ENCODE peak calls at places on chromosomes 7 and 10, in four cellular contexts. One of them, this sample, is unnamed. For H3K9me3, the result is how much of the 10 kb centered on the place peaks cover.

GRCh38 chr10:22693371-22693784 is 21.0 kb downstream of the PIP4K2A start:
- DNase-seq in spleen: no peak
- DNase-seq in adrenal gland: peak
- DNase-seq in AG04450: no peak
- DNase-seq in this sample: no peak

GRCh38 chr7:84073476-84073875 is 121.1 kb downstream of the SEMA3A start:
- DNase-seq in spleen: no peak
- DNase-seq in adrenal gland: no peak
- DNase-seq in AG04450: no peak
- DNase-seq in this sample: no peak

GRCh38 chr10:128007971-128008370 is 101.1 kb downstream of the PTPRE start:
- DNase-seq in spleen: no peak
- DNase-seq in adrenal gland: no peak
- DNase-seq in AG04450: no peak
- DNase-seq in this sample: no peak

GRCh38 chr7:96303686-96304443 is 18.0 kb downstream of the SLC25A13 start:
- DNase-seq in spleen: no peak
- DNase-seq in adrenal gland: no peak
- DNase-seq in AG04450: no peak
- DNase-seq in this sample: no peak

GRCh38 chr10:132363921-132364593 is 32.1 kb downstream of the LRRC27 start:
- DNase-seq in spleen: peak
- DNase-seq in adrenal gland: no peak
- DNase-seq in AG04450: peak
- DNase-seq in this sample: no peak

GRCh38 chr10:35421553-35422178 is 85.4 kb downstream of the CCNY start:
- DNase-seq in spleen: no peak
- DNase-seq in adrenal gland: peak
- DNase-seq in AG04450: peak
- DNase-seq in this sample: no peak

GRCh38 chr7:100649826-100650565 is 6.3 kb downstream of the ACTL6B start:
- DNase-seq in spleen: no peak
- DNase-seq in adrenal gland: no peak
- DNase-seq in AG04450: no peak
- DNase-seq in this sample: no peak

GRCh38 chr7:94970085-94970576 is 62.7 kb downstream of the PPP1R9A start:
- DNase-seq in spleen: no peak
- DNase-seq in adrenal gland: no peak
- DNase-seq in AG04450: no peak
- DNase-seq in this sample: no peak

GRCh38 chr7:16268821-16269768 is 152.2 kb downstream of the CRPPA start:
- DNase-seq in spleen: no peak
- DNase-seq in adrenal gland: no peak
- DNase-seq in AG04450: peak
- DNase-seq in this sample: no peak

GRCh38 chr10:23535381-23535780 is 96.5 kb downstream of the OTUD1 start:
- DNase-seq in spleen: no peak
- DNase-seq in adrenal gland: no peak
- DNase-seq in AG04450: no peak
- DNase-seq in this sample: no peak

GRCh38 chr10:125123363-125124113 is 36.8 kb downstream of the CTBP2 start:
- DNase-seq in spleen: peak
- DNase-seq in adrenal gland: peak
- DNase-seq in AG04450: no peak
- DNase-seq in this sample: peak

GRCh38 chr10:74967850-74968620 is 141.6 kb downstream of the KAT6B start:
- DNase-seq in spleen: no peak
- DNase-seq in adrenal gland: no peak
- DNase-seq in AG04450: no peak
- DNase-seq in this sample: no peak

GRCh38 chr7:130441408-130441854 is 615 bp upstream of the CEP41 start:
- DNase-seq in spleen: no peak
- DNase-seq in adrenal gland: no peak
- DNase-seq in AG04450: no peak
- DNase-seq in this sample: no peak

GRCh38 chr10:78664929-78665525 is 403.7 kb upstream of the ZMIZ1 start:
- DNase-seq in spleen: no peak
- DNase-seq in adrenal gland: peak
- DNase-seq in AG04450: no peak
- DNase-seq in this sample: no peak

GRCh38 chr7:51067757-51068156 is 248.9 kb downstream of the COBL start:
- DNase-seq in spleen: no peak
- DNase-seq in adrenal gland: peak
- DNase-seq in AG04450: peak
- DNase-seq in this sample: peak

GRCh38 chr7:2507208-2507916 is 12.2 kb upstream of the LFNG start:
- DNase-seq in spleen: peak
- DNase-seq in adrenal gland: no peak
- DNase-seq in AG04450: no peak
- DNase-seq in this sample: no peak

GRCh38 chr10:95663496-95663895 is 7.0 kb upstream of the ALDH18A1 start:
- DNase-seq in spleen: no peak
- DNase-seq in adrenal gland: no peak
- DNase-seq in AG04450: no peak
- DNase-seq in this sample: no peak

GRCh38 chr10:119608316-119609155 is 11.8 kb upstream of the TIAL1 start:
- DNase-seq in spleen: peak
- DNase-seq in adrenal gland: peak
- DNase-seq in AG04450: no peak
- DNase-seq in this sample: peak

GRCh38 chr7:139821349-139822115 is 7.5 kb upstream of the TBXAS1 start:
- DNase-seq in spleen: no peak
- DNase-seq in adrenal gland: no peak
- DNase-seq in AG04450: no peak
- DNase-seq in this sample: no peak

GRCh38 chr10:58177362-58177947 is 90.2 kb downstream of the IPMK start:
- DNase-seq in spleen: no peak
- DNase-seq in adrenal gland: no peak
- DNase-seq in AG04450: no peak
- DNase-seq in this sample: no peak

GRCh38 chr7:100603697-100604077 is 1.5 kb downstream of the PCOLCE start:
- DNase-seq in spleen: no peak
- DNase-seq in adrenal gland: no peak
- DNase-seq in AG04450: no peak
- DNase-seq in this sample: no peak

DNA sequence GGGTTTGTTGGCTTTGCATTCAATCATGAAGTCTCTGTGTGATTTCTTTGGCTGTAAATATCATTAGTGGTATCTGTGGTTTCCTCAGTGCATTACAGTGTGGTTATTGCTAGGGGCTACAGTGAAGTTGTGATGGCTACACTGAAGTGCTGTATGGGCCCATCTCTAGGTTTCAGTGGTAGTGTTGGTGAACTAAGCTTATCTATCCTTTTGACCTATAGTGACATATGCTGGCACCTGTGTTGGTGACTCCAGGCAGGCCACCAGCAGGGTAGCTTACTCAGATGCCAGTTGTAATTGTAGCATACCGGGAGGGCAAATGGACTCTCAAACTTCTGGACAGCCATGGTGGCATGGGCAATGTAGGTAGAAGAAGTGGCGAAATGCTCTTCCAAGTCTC is 219.0 kb downstream of the ANKRD30A start:
- DNase-seq in spleen: no peak
- DNase-seq in adrenal gland: no peak
- DNase-seq in AG04450: no peak
- DNase-seq in this sample: no peak
- H3K9me3 ChIP-seq in spleen: half or more
- H3K9me3 ChIP-seq in adrenal gland: under half
- H3K9me3 ChIP-seq in AG04450: under half
- H3K9me3 ChIP-seq in this sample: under half

GRCh38 chr7:138282997-138283396 is 177.1 kb upstream of the TRIM24 start:
- DNase-seq in spleen: no peak
- DNase-seq in adrenal gland: no peak
- DNase-seq in AG04450: no peak
- DNase-seq in this sample: no peak
- H3K9me3 ChIP-seq in spleen: under half
- H3K9me3 ChIP-seq in adrenal gland: under half
- H3K9me3 ChIP-seq in AG04450: under half
- H3K9me3 ChIP-seq in this sample: under half

DNA sequence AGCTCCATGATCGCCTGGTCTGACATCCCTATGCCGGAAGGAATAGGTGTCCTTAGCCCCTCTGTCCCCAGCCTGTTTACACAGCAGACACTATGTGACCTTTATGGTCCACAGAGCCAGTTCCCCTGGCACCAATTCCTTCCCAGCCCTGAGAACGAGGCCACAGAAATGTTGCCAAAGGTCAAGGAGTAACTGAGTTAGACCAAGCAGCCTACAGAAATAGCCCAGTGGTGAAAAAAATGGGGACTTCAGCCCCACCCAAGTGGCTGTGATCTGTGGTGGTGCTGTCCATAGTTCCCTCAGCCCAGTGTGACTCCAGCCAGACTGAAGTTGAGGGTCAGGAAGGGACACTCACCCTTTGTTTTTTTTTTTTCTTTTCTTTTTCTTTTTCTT is 2.5 kb downstream of the PGAM2 start:
- DNase-seq in spleen: no peak
- DNase-seq in adrenal gland: peak
- DNase-seq in AG04450: no peak
- DNase-seq in this sample: peak
- H3K9me3 ChIP-seq in spleen: under half
- H3K9me3 ChIP-seq in adrenal gland: under half
- H3K9me3 ChIP-seq in AG04450: under half
- H3K9me3 ChIP-seq in this sample: under half

DNA sequence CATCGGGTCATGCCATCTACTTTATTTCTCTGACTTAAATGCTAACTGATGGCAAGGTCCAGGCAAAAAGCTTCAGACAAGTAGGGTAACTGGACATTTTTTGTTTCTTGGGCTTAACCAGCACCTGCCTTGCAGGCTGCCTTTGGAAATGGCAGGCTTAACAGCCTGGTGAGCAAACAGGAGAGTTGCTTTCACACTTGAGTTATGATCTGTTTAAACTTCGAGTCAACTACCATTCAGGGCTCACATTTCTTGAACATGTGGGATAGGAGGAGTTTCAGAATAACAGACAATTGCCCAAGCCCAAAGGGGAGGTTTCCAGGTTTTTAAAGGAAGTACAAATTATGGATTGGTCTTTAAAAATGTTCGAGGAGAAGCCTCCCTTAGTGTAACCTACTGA is 724.6 kb upstream of the SORCS1 start:
- DNase-seq in spleen: no peak
- DNase-seq in adrenal gland: no peak
- DNase-seq in AG04450: no peak
- DNase-seq in this sample: no peak
- H3K9me3 ChIP-seq in spleen: under half
- H3K9me3 ChIP-seq in adrenal gland: under half
- H3K9me3 ChIP-seq in AG04450: under half
- H3K9me3 ChIP-seq in this sample: under half

DNA sequence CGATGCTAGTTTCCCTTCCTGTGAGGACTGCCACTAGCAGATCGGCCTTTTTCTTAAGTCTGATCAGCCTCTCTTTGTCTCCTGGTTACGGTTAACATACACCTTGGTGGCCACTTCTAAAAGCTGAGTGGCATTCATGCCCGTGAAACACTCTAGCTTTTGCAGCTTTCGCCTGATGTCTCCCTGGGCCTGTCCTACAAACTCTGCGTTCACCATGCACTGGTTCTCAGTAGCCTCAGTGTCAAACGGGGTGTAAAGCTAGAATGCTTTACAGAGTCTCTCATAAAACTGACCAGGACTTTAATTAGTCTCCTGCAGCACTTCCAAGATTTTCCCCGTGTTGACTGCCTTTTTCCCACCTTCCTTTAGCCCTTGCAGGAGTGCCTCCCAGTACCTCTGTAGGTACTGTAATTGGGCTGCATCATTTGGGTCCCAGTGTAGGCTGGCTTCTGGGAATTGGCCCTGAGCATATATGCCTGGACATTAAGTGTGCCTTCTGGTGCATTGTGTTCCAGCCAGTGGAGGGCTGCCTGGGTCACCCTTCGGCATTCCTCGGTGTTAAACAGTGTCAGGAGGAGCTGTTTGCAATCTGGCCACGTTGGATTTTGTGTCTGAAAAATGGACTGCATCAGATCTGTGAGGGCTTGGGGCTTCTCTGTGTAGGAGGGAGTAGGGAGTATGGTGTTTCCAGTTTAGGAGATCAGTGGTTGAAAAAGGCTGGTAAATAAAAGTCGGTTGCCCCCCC is 6.5 kb upstream of the ZNF117 start:
- DNase-seq in spleen: no peak
- DNase-seq in adrenal gland: no peak
- DNase-seq in AG04450: no peak
- DNase-seq in this sample: no peak
- H3K9me3 ChIP-seq in spleen: half or more
- H3K9me3 ChIP-seq in adrenal gland: under half
- H3K9me3 ChIP-seq in AG04450: half or more
- H3K9me3 ChIP-seq in this sample: under half